ENCODE peak calls at places on chromosomes 11 and 22, in ten cellular contexts. One of them, this sample, is unnamed.
A peak's percentile ranks its signal among the peaks of the same experiment; 100 is the strongest.

GRCh38 chr11:32830413-32830738 is 649 bp downstream of the PRRG4 start:
- DNase-seq in sigmoid colon: no peak
- DNase-seq in lower lobe of right lung: peak; percentile 50
- DNase-seq in cardiac muscle cell: peak; percentile 36
- DNase-seq in tibial artery: no peak
- DNase-seq in HCT116: no peak
- DNase-seq in CD8-positive, alpha-beta memory T cell: no peak
- DNase-seq in left ventricle myocardium inferior: no peak
- DNase-seq in mesendoderm: no peak
- DNase-seq in A673: no peak
- DNase-seq in this sample: no peak

GRCh38 chr11:19980388-19980787 is 179.9 kb downstream of the DBX1 start:
- DNase-seq in sigmoid colon: no peak
- DNase-seq in lower lobe of right lung: no peak
- DNase-seq in cardiac muscle cell: no peak
- DNase-seq in tibial artery: no peak
- DNase-seq in HCT116: no peak
- DNase-seq in CD8-positive, alpha-beta memory T cell: no peak
- DNase-seq in left ventricle myocardium inferior: no peak
- DNase-seq in mesendoderm: no peak
- DNase-seq in A673: no peak
- DNase-seq in this sample: peak; percentile 21

GRCh38 chr11:85685820-85686459 is at the start of gene CCDC89:
- DNase-seq in sigmoid colon: peak; percentile 92
- DNase-seq in lower lobe of right lung: peak; percentile 54
- DNase-seq in cardiac muscle cell: peak; percentile 99
- DNase-seq in tibial artery: peak; percentile 91
- DNase-seq in HCT116: no peak
- DNase-seq in CD8-positive, alpha-beta memory T cell: no peak
- DNase-seq in left ventricle myocardium inferior: peak; percentile 77
- DNase-seq in mesendoderm: peak; percentile 61
- DNase-seq in A673: peak; percentile 79
- DNase-seq in this sample: no peak

GRCh38 chr11:8011981-8012444 is 24.9 kb downstream of the EIF3F start:
- DNase-seq in sigmoid colon: no peak
- DNase-seq in lower lobe of right lung: no peak
- DNase-seq in cardiac muscle cell: peak; percentile 88
- DNase-seq in tibial artery: no peak
- DNase-seq in HCT116: no peak
- DNase-seq in CD8-positive, alpha-beta memory T cell: no peak
- DNase-seq in left ventricle myocardium inferior: no peak
- DNase-seq in mesendoderm: no peak
- DNase-seq in A673: no peak
- DNase-seq in this sample: no peak

GRCh38 chr11:44180107-44180506 is 84.6 kb downstream of the EXT2 start:
- DNase-seq in sigmoid colon: no peak
- DNase-seq in lower lobe of right lung: no peak
- DNase-seq in cardiac muscle cell: no peak
- DNase-seq in tibial artery: no peak
- DNase-seq in HCT116: no peak
- DNase-seq in CD8-positive, alpha-beta memory T cell: no peak
- DNase-seq in left ventricle myocardium inferior: no peak
- DNase-seq in mesendoderm: no peak
- DNase-seq in A673: no peak
- DNase-seq in this sample: no peak

GRCh38 chr22:33002035-33002434 is 56.1 kb downstream of the SYN3 start:
- DNase-seq in sigmoid colon: no peak
- DNase-seq in lower lobe of right lung: no peak
- DNase-seq in cardiac muscle cell: no peak
- DNase-seq in tibial artery: no peak
- DNase-seq in HCT116: no peak
- DNase-seq in CD8-positive, alpha-beta memory T cell: no peak
- DNase-seq in left ventricle myocardium inferior: no peak
- DNase-seq in mesendoderm: no peak
- DNase-seq in A673: no peak
- DNase-seq in this sample: no peak

GRCh38 chr11:44403587-44404322 is 93.8 kb upstream of the ALX4 start:
- DNase-seq in sigmoid colon: no peak
- DNase-seq in lower lobe of right lung: no peak
- DNase-seq in cardiac muscle cell: no peak
- DNase-seq in tibial artery: no peak
- DNase-seq in HCT116: no peak
- DNase-seq in CD8-positive, alpha-beta memory T cell: no peak
- DNase-seq in left ventricle myocardium inferior: no peak
- DNase-seq in mesendoderm: no peak
- DNase-seq in A673: no peak
- DNase-seq in this sample: no peak

GRCh38 chr11:73384871-73385692 is 8.9 kb downstream of the RELT start:
- DNase-seq in sigmoid colon: peak; percentile 77
- DNase-seq in lower lobe of right lung: peak; percentile 90
- DNase-seq in cardiac muscle cell: no peak
- DNase-seq in tibial artery: no peak
- DNase-seq in HCT116: no peak
- DNase-seq in CD8-positive, alpha-beta memory T cell: no peak
- DNase-seq in left ventricle myocardium inferior: peak; percentile 65
- DNase-seq in mesendoderm: no peak
- DNase-seq in A673: no peak
- DNase-seq in this sample: peak; percentile 53

GRCh38 chr11:125165664-125166346 is 1.3 kb downstream of the PKNOX2 start:
- DNase-seq in sigmoid colon: peak; percentile 65
- DNase-seq in lower lobe of right lung: no peak
- DNase-seq in cardiac muscle cell: peak; percentile 43
- DNase-seq in tibial artery: no peak
- DNase-seq in HCT116: no peak
- DNase-seq in CD8-positive, alpha-beta memory T cell: no peak
- DNase-seq in left ventricle myocardium inferior: no peak
- DNase-seq in mesendoderm: peak; percentile 59
- DNase-seq in A673: no peak
- DNase-seq in this sample: no peak

GRCh38 chr11:112932593-112932992 is 28.6 kb upstream of the NCAM1 start:
- DNase-seq in sigmoid colon: no peak
- DNase-seq in lower lobe of right lung: no peak
- DNase-seq in cardiac muscle cell: no peak
- DNase-seq in tibial artery: no peak
- DNase-seq in HCT116: no peak
- DNase-seq in CD8-positive, alpha-beta memory T cell: no peak
- DNase-seq in left ventricle myocardium inferior: no peak
- DNase-seq in mesendoderm: no peak
- DNase-seq in A673: no peak
- DNase-seq in this sample: no peak

GRCh38 chr22:46795140-46795539 is 32.7 kb downstream of the TBC1D22A start:
- DNase-seq in sigmoid colon: peak; percentile 50
- DNase-seq in lower lobe of right lung: no peak
- DNase-seq in cardiac muscle cell: no peak
- DNase-seq in tibial artery: peak; percentile 56
- DNase-seq in HCT116: no peak
- DNase-seq in CD8-positive, alpha-beta memory T cell: no peak
- DNase-seq in left ventricle myocardium inferior: no peak
- DNase-seq in mesendoderm: no peak
- DNase-seq in A673: no peak
- DNase-seq in this sample: no peak

GRCh38 chr22:24681236-24681635 is 78.2 kb downstream of the GGT1 start:
- DNase-seq in sigmoid colon: no peak
- DNase-seq in lower lobe of right lung: no peak
- DNase-seq in cardiac muscle cell: peak; percentile 52
- DNase-seq in tibial artery: no peak
- DNase-seq in HCT116: no peak
- DNase-seq in CD8-positive, alpha-beta memory T cell: no peak
- DNase-seq in left ventricle myocardium inferior: no peak
- DNase-seq in mesendoderm: no peak
- DNase-seq in A673: no peak
- DNase-seq in this sample: no peak

GRCh38 chr11:61472868-61473267 is 35.7 kb upstream of the LRRC10B start:
- DNase-seq in sigmoid colon: peak; percentile 88
- DNase-seq in lower lobe of right lung: no peak
- DNase-seq in cardiac muscle cell: peak; percentile 81
- DNase-seq in tibial artery: peak; percentile 89
- DNase-seq in HCT116: no peak
- DNase-seq in CD8-positive, alpha-beta memory T cell: no peak
- DNase-seq in left ventricle myocardium inferior: peak; percentile 39
- DNase-seq in mesendoderm: no peak
- DNase-seq in A673: no peak
- DNase-seq in this sample: no peak

GRCh38 chr22:34800265-34800664 is 265.7 kb upstream of the ISX start:
- DNase-seq in sigmoid colon: no peak
- DNase-seq in lower lobe of right lung: no peak
- DNase-seq in cardiac muscle cell: no peak
- DNase-seq in tibial artery: no peak
- DNase-seq in HCT116: no peak
- DNase-seq in CD8-positive, alpha-beta memory T cell: no peak
- DNase-seq in left ventricle myocardium inferior: no peak
- DNase-seq in mesendoderm: no peak
- DNase-seq in A673: peak; percentile 1
- DNase-seq in this sample: no peak

DNA sequence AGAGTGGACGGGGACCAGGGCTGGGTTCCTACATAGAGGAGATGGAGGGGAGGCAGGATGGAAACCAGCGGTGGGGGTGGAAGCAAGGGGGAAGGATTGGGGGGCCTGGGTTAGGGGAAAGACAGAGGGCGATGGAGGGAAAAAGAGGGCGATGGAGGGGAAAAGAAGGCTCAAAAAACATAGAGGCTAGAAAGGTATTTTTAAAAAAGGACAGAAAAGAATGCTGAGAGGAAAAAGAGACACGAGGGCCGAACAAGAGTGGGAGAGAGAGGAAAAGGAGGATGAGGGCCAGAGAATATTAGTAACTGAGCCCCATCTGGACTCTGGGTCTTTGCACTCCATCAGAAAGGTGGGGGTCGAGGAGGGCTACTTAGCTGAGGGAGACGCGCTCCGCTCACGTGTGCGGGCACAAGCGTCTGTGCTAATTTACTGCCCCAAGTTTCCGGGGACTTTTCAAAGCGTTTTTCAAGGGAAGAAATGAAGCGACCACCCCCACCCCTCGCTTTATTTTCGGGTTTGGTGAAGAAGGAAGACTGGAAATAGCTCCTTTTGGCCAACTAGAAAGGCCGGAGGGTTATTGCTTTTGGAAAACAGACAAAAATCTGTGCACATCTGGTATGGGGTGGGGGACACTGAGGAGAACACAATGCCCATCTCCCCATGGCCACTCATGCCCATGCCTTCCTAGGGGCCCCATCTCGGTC is 14.4 kb downstream of the PAX6 start:
- DNase-seq in sigmoid colon: no peak
- DNase-seq in lower lobe of right lung: no peak
- DNase-seq in cardiac muscle cell: no peak
- DNase-seq in tibial artery: no peak
- DNase-seq in HCT116: no peak
- DNase-seq in CD8-positive, alpha-beta memory T cell: no peak
- DNase-seq in left ventricle myocardium inferior: no peak
- DNase-seq in mesendoderm: no peak
- DNase-seq in A673: no peak
- DNase-seq in this sample: no peak
- H3K27me3 ChIP-seq in sigmoid colon: peaks cover 50% of the 10 kb centered on the region
- H3K27me3 ChIP-seq in lower lobe of right lung: peaks cover 80% of the 10 kb centered on the region
- H3K27me3 ChIP-seq in cardiac muscle cell: peaks cover 100% of the 10 kb centered on the region
- H3K27me3 ChIP-seq in tibial artery: peaks cover 8% of the 10 kb centered on the region
- H3K27me3 ChIP-seq in HCT116: no peaks in the 10 kb centered on the region
- H3K27me3 ChIP-seq in CD8-positive, alpha-beta memory T cell: peaks cover 44% of the 10 kb centered on the region
- H3K27me3 ChIP-seq in left ventricle myocardium inferior: peaks cover 85% of the 10 kb centered on the region
- H3K27me3 ChIP-seq in mesendoderm: peaks cover 59% of the 10 kb centered on the region
- H3K27me3 ChIP-seq in A673: peaks cover 44% of the 10 kb centered on the region
- H3K27me3 ChIP-seq in this sample: peaks cover 87% of the 10 kb centered on the region

DNA sequence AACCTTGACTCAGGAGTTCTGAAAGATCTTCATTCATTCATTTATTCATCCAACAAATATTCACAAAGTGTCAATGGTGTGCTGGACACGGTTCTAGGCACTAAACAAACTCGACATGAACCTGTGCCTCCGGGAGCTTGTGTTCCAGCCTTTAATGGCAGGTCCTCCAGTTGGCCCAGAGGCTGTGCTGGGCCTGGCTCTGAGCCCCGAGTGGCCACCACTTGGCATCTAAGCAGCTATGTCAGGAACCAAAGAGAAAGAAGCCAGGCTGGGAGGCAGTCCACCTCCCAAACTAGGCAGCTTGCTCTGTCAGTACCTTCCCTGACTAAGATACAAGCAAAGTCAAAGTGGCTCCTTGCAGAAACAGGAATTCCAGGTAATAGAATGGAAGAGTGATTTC is 233.6 kb downstream of the BUD13 start:
- DNase-seq in sigmoid colon: peak; percentile 32
- DNase-seq in lower lobe of right lung: no peak
- DNase-seq in cardiac muscle cell: no peak
- DNase-seq in tibial artery: peak; percentile 28
- DNase-seq in HCT116: no peak
- DNase-seq in CD8-positive, alpha-beta memory T cell: no peak
- DNase-seq in left ventricle myocardium inferior: no peak
- DNase-seq in mesendoderm: no peak
- DNase-seq in A673: no peak
- DNase-seq in this sample: no peak
- H3K27me3 ChIP-seq in sigmoid colon: no peaks in the 10 kb centered on the region
- H3K27me3 ChIP-seq in lower lobe of right lung: peaks cover 17% of the 10 kb centered on the region
- H3K27me3 ChIP-seq in cardiac muscle cell: peaks cover under 1% of the 10 kb centered on the region
- H3K27me3 ChIP-seq in tibial artery: no peaks in the 10 kb centered on the region
- H3K27me3 ChIP-seq in HCT116: peaks cover 95% of the 10 kb centered on the region
- H3K27me3 ChIP-seq in CD8-positive, alpha-beta memory T cell: no peaks in the 10 kb centered on the region
- H3K27me3 ChIP-seq in left ventricle myocardium inferior: peaks cover 98% of the 10 kb centered on the region
- H3K27me3 ChIP-seq in mesendoderm: no peaks in the 10 kb centered on the region
- H3K27me3 ChIP-seq in A673: peaks cover 93% of the 10 kb centered on the region
- H3K27me3 ChIP-seq in this sample: peaks cover 11% of the 10 kb centered on the region

DNA sequence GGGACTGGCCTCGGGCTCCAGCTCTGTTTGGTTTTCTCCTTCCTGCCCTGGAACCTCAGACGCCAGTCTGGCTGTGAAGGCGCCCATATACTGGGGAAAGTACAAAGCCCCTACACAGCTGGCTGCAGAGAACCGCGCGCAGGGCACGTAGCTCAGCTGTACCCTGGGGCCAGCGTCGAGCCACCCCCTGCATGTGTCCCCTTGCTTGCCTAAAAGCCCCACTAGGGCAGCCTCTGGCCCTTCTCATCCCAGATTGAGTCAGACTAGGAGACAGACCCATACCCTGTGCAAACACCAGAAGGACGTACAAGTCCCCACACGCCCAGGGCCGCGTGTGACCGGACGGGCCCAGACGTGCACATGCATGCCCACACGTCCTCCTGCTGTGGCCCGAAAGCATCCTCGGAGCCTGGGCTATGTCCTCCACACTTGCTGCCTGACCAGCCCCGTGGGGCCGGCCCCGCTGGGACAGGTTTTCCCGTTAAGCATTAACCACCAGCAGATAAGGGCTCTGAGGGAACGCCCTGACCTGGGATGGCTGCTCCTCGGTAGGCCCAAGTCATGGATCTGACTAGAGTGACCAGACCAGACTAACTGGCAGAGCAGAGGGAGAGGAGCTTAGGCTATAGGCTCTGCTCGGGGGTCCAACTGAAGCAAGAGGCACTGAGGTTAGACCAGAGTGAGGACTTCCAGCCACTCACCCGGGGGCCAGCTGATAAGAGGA is 4.1 kb upstream of the SYT8 start:
- DNase-seq in sigmoid colon: no peak
- DNase-seq in lower lobe of right lung: peak; percentile 77
- DNase-seq in cardiac muscle cell: peak; percentile 33
- DNase-seq in tibial artery: no peak
- DNase-seq in HCT116: no peak
- DNase-seq in CD8-positive, alpha-beta memory T cell: no peak
- DNase-seq in left ventricle myocardium inferior: no peak
- DNase-seq in mesendoderm: no peak
- DNase-seq in A673: no peak
- DNase-seq in this sample: no peak
- H3K27me3 ChIP-seq in sigmoid colon: no peaks in the 10 kb centered on the region
- H3K27me3 ChIP-seq in lower lobe of right lung: peaks cover 8% of the 10 kb centered on the region
- H3K27me3 ChIP-seq in cardiac muscle cell: no peaks in the 10 kb centered on the region
- H3K27me3 ChIP-seq in tibial artery: no peaks in the 10 kb centered on the region
- H3K27me3 ChIP-seq in HCT116: no peaks in the 10 kb centered on the region
- H3K27me3 ChIP-seq in CD8-positive, alpha-beta memory T cell: no peaks in the 10 kb centered on the region
- H3K27me3 ChIP-seq in left ventricle myocardium inferior: peaks cover 34% of the 10 kb centered on the region
- H3K27me3 ChIP-seq in mesendoderm: no peaks in the 10 kb centered on the region
- H3K27me3 ChIP-seq in A673: peaks cover 20% of the 10 kb centered on the region
- H3K27me3 ChIP-seq in this sample: no peaks in the 10 kb centered on the region

GRCh38 chr11:120295110-120295509 is 30.0 kb upstream of the TLCD5 start:
- DNase-seq in sigmoid colon: no peak
- DNase-seq in lower lobe of right lung: no peak
- DNase-seq in cardiac muscle cell: no peak
- DNase-seq in tibial artery: no peak
- DNase-seq in HCT116: no peak
- DNase-seq in CD8-positive, alpha-beta memory T cell: no peak
- DNase-seq in left ventricle myocardium inferior: no peak
- DNase-seq in mesendoderm: no peak
- DNase-seq in A673: peak; percentile 37
- DNase-seq in this sample: no peak
- H3K27me3 ChIP-seq in sigmoid colon: peaks cover 6% of the 10 kb centered on the region
- H3K27me3 ChIP-seq in lower lobe of right lung: peaks cover 21% of the 10 kb centered on the region
- H3K27me3 ChIP-seq in cardiac muscle cell: peaks cover 53% of the 10 kb centered on the region
- H3K27me3 ChIP-seq in tibial artery: no peaks in the 10 kb centered on the region
- H3K27me3 ChIP-seq in HCT116: peaks cover 32% of the 10 kb centered on the region
- H3K27me3 ChIP-seq in CD8-positive, alpha-beta memory T cell: peaks cover 3% of the 10 kb centered on the region
- H3K27me3 ChIP-seq in left ventricle myocardium inferior: peaks cover 80% of the 10 kb centered on the region
- H3K27me3 ChIP-seq in mesendoderm: no peaks in the 10 kb centered on the region
- H3K27me3 ChIP-seq in A673: peaks cover 8% of the 10 kb centered on the region
- H3K27me3 ChIP-seq in this sample: peaks cover 14% of the 10 kb centered on the region